ENCODE peak calls at places on chromosomes 16 and 17, in nine cellular contexts. I is dorsolateral prefrontal cortex, Y is AG08395, T is heart right ventricle, U is foreskin fibroblast, X is AML-193, B is SW480, L is anterior cingulate cortex, A is NCI-H2029. K is an unnamed sample.

GRCh38 chr17:8175795-8176196 is 384 bp downstream of the TMEM107 start:
- DNase-seq in Y (no peak), T (no peak), L (no peak), I (no peak), B (no peak), U (peak; percentile 42), A (no peak), X (no peak), K (no peak)

GRCh38 chr17:78717431-78717980 is 64.6 kb downstream of the CYTH1 start:
- DNase-seq in Y (peak; percentile 62), T (no peak), U (peak; percentile 75), B (peak; percentile 87), I (peak; percentile 75), X (no peak), A (peak; percentile 50), L (peak; percentile 59), K (no peak)

GRCh38 chr16:57107324-57107922 is 15.0 kb downstream of the CPNE2 start:
- DNase-seq in L (no peak), B (no peak), X (no peak), I (no peak), Y (no peak), U (no peak), A (no peak), T (no peak), K (no peak)

GRCh38 chr17:36036240-36036639 is 18.5 kb upstream of the CCL23 start:
- DNase-seq in Y (no peak), B (no peak), A (no peak), L (no peak), X (peak; percentile 58), U (no peak), T (no peak), I (no peak), K (no peak)

GRCh38 chr17:56833023-56833811 is 503 bp downstream of the C17orf67 start:
- DNase-seq in A (peak; percentile 59), U (peak; percentile 94), X (peak; percentile 25), T (peak; percentile 40), Y (peak; percentile 38), B (peak; percentile 83), L (peak; percentile 24), I (peak; percentile 59), K (peak; percentile 68)

GRCh38 chr17:19238167-19238505 is 970 bp downstream of the EPN2 start:
- DNase-seq in X (no peak), I (peak; percentile 45), B (peak; percentile 36), L (no peak), T (peak; percentile 36), A (no peak), Y (peak; percentile 27), U (peak; percentile 61), K (no peak)

GRCh38 chr16:80174416-80174815 is 366.4 kb upstream of the DYNLRB2 start:
- DNase-seq in U (peak; percentile 79), A (no peak), I (no peak), L (no peak), Y (peak; percentile 88), B (peak; percentile 20), T (no peak), X (no peak), K (no peak)

GRCh38 chr17:1918346-1919021 is 88.7 kb downstream of the RPA1 start:
- DNase-seq in U (no peak), L (no peak), X (no peak), A (no peak), T (no peak), B (no peak), Y (no peak), I (no peak), K (no peak)

GRCh38 chr17:30151471-30151870 is 34.9 kb downstream of the NSRP1 start:
- DNase-seq in A (no peak), U (no peak), T (no peak), B (no peak), Y (no peak), L (no peak), I (no peak), X (no peak), K (no peak)

GRCh38 chr16:11461595-11461990 is 116.3 kb downstream of the RMI2 start:
- DNase-seq in B (no peak), T (no peak), I (no peak), Y (no peak), X (no peak), U (no peak), L (no peak), A (no peak), K (no peak)

GRCh38 chr17:12180644-12181261 is 160.1 kb downstream of the MAP2K4 start:
- DNase-seq in L (no peak), X (peak; percentile 0), Y (peak; percentile 57), T (peak; percentile 36), I (no peak), B (peak; percentile 48), U (peak; percentile 80), A (peak; percentile 1), K (no peak)

GRCh38 chr16:27449434-27450188 is 47.6 kb downstream of the IL21R start:
- DNase-seq in B (no peak), A (no peak), X (no peak), T (no peak), L (no peak), I (no peak), Y (no peak), U (no peak), K (no peak)